ENCODE peak calls at places on chromosomes 1 and 21, in eight cellular contexts. H, S, L, R, N, D, U and J are unnamed samples.

GRCh38 chr1:51264470-51264869 is 28.4 kb downstream of the RNF11 start:
- DNase-seq in S (peak), H (no peak), R (peak), L (peak), D (no peak), U (no peak), N (no peak), J (no peak)

GRCh38 chr1:159598196-159598595 is 10.6 kb downstream of the APCS start:
- DNase-seq in L (peak), U (no peak), R (peak), D (no peak), S (peak), N (no peak), H (no peak), J (no peak)

GRCh38 chr21:41501919-41502318 is 6.0 kb downstream of the TMPRSS2 start:
- DNase-seq in N (no peak), R (no peak), U (no peak), L (no peak), D (no peak), S (no peak), H (no peak), J (no peak)

GRCh38 chr1:173475564-173476196 is 1.5 kb upstream of the PRDX6 start:
- DNase-seq in R (peak), S (no peak), L (peak), H (no peak), U (no peak), D (no peak), N (no peak), J (no peak)

GRCh38 chr1:162230096-162230495 is 146.6 kb downstream of the SPATA46 start:
- DNase-seq in N (peak), D (peak), H (no peak), U (no peak), R (peak), L (peak), S (no peak), J (no peak)

GRCh38 chr21:33761104-33762036 is 119.1 kb downstream of the ITSN1 start:
- DNase-seq in S (peak), R (peak), D (no peak), L (peak), H (no peak), U (no peak), N (no peak), J (no peak)

GRCh38 chr1:156497743-156498446 is 2.7 kb downstream of the MEF2D start:
- DNase-seq in N (no peak), L (no peak), R (no peak), U (no peak), H (peak), S (no peak), D (no peak), J (no peak)

GRCh38 chr1:246035060-246035531 is 472.0 kb downstream of the SMYD3 start:
- DNase-seq in N (no peak), L (no peak), H (no peak), D (no peak), S (no peak), U (no peak), R (peak), J (no peak)

GRCh38 chr1:226894826-226895225 is 24.4 kb downstream of the PSEN2 start:
- DNase-seq in R (no peak), D (no peak), H (no peak), L (no peak), U (no peak), S (no peak), N (no peak), J (no peak)

GRCh38 chr1:11537380-11537764 is 58.4 kb downstream of the DISP3 start:
- DNase-seq in R (no peak), L (no peak), H (no peak), S (no peak), N (no peak), U (no peak), D (no peak), J (no peak)

GRCh38 chr1:55277377-55278130 is 62.4 kb upstream of the USP24 start:
- DNase-seq in L (peak), D (peak), N (peak), H (peak), R (peak), S (peak), U (peak), J (peak)

GRCh38 chr1:89311757-89312156 is 39.1 kb upstream of the GBP5 start:
- DNase-seq in N (no peak), L (no peak), H (peak), R (no peak), D (no peak), S (no peak), U (no peak), J (no peak)

GRCh38 chr1:51690285-51690961 is 73.5 kb downstream of the OSBPL9 start:
- DNase-seq in U (no peak), D (no peak), R (peak), S (peak), N (no peak), H (no peak), L (peak), J (no peak)

GRCh38 chr1:103514920-103515503 is 10.5 kb upstream of the RNPC3 start:
- DNase-seq in L (peak), R (peak), D (no peak), S (no peak), H (no peak), U (no peak), N (no peak), J (peak)

GRCh38 chr1:51861669-51862068 is 16.9 kb downstream of the NRDC start:
- DNase-seq in N (no peak), H (no peak), U (no peak), S (no peak), R (no peak), L (peak), D (no peak), J (no peak)

GRCh38 chr1:218384576-218384975 is 39.4 kb downstream of the TGFB2 start:
- DNase-seq in N (no peak), L (peak), U (no peak), R (no peak), S (no peak), H (no peak), D (no peak), J (no peak)

DNA sequence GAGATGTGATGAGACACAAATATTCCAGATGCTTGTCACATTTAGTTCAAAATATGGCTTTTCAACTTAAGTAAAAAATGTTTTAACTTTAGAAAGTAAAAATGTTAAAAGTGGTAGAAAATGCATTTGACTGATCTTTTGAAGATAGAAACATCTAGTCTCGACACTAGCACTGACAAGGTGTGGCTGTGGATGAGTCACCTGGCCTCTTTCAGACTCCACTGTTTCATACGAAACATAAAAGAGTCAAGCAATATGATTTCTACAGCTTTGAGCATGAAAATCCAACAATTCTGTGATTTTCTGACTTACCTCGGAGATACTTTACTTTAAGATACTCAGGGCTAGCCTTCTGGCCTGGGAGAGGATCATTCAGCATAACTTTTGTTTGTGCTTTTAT is 47.7 kb downstream of the TTC13 start:
- DNase-seq in R (no peak), H (no peak), U (no peak), D (no peak), L (no peak), N (no peak), S (no peak), J (no peak)
- H3K4me3 ChIP-seq in R (no peak), H (no peak), U (no peak), D (no peak), L (no peak), N (no peak), S (no peak), J (no peak)

GRCh38 chr1:30912203-30912602 is 3.6 kb upstream of the SDC3 start:
- DNase-seq in S (no peak), N (no peak), R (no peak), U (no peak), D (peak), L (no peak), H (peak), J (no peak)
- H3K4me3 ChIP-seq in S (no peak), N (no peak), R (no peak), U (no peak), D (no peak), L (no peak), H (no peak), J (no peak)

GRCh38 chr1:65266501-65266900 is 42.8 kb upstream of the DNAJC6 start:
- DNase-seq in D (no peak), L (no peak), U (no peak), R (no peak), N (no peak), H (no peak), S (no peak), J (no peak)
- H3K4me3 ChIP-seq in D (no peak), L (no peak), U (peak), R (no peak), N (peak), H (peak), S (no peak), J (no peak)

DNA sequence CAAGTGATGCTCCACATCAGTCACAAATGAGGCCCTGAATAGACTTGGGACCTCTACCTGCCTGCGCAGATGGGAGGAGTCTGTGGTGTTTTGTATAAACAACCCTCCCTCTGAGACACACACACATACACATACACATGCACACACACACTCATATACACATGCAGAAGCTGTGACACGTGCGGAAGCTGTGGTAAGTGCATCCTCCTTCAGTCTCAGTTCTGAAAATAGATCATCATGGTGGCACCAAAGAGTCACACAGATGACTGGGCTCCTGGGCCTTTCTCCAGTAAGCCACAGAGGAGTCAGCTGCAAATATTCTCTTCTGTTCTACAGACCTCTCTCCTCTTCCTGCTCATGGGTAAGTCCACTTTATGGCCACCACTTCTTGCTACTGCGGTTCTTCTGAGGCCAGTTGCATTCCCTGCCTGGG is at the start of gene LY9:
- DNase-seq in S (no peak), U (no peak), D (no peak), R (no peak), H (no peak), N (peak), L (no peak), J (peak)
- H3K4me3 ChIP-seq in S (no peak), U (no peak), D (no peak), R (no peak), H (no peak), N (no peak), L (no peak), J (peak)